ENCODE peak calls at places on chromosomes 2 and 18, in seven cellular contexts. One of them, this sample, is unnamed.

GRCh38 chr2:113142290-113142689 is 14.9 kb downstream of the IL1RN start:
- DNase-seq in CD8-positive, alpha-beta T cell: no peak
- DNase-seq in GM23248: no peak
- DNase-seq in mucosa of descending colon: no peak
- DNase-seq in upper lobe of right lung: no peak
- DNase-seq in mammary epithelial cell: no peak
- DNase-seq in ovary: no peak
- DNase-seq in this sample: no peak

GRCh38 chr2:75710220-75710576 is 517 bp downstream of the GCFC2 start:
- DNase-seq in CD8-positive, alpha-beta T cell: no peak
- DNase-seq in GM23248: no peak
- DNase-seq in mucosa of descending colon: no peak
- DNase-seq in upper lobe of right lung: no peak
- DNase-seq in mammary epithelial cell: no peak
- DNase-seq in ovary: no peak
- DNase-seq in this sample: no peak

GRCh38 chr2:72292433-72292832 is 144.8 kb upstream of the CYP26B1 start:
- DNase-seq in CD8-positive, alpha-beta T cell: no peak
- DNase-seq in GM23248: no peak
- DNase-seq in mucosa of descending colon: no peak
- DNase-seq in upper lobe of right lung: no peak
- DNase-seq in mammary epithelial cell: peak; percentile 16
- DNase-seq in ovary: no peak
- DNase-seq in this sample: no peak

GRCh38 chr2:48272199-48272598 is 257.8 kb upstream of the STON1 start:
- DNase-seq in CD8-positive, alpha-beta T cell: no peak
- DNase-seq in GM23248: no peak
- DNase-seq in mucosa of descending colon: no peak
- DNase-seq in upper lobe of right lung: no peak
- DNase-seq in mammary epithelial cell: no peak
- DNase-seq in ovary: no peak
- DNase-seq in this sample: no peak

GRCh38 chr2:181937473-181937872 is 45.9 kb downstream of the ITPRID2 start:
- DNase-seq in CD8-positive, alpha-beta T cell: no peak
- DNase-seq in GM23248: peak; percentile 37
- DNase-seq in mucosa of descending colon: peak; percentile 12
- DNase-seq in upper lobe of right lung: no peak
- DNase-seq in mammary epithelial cell: peak; percentile 11
- DNase-seq in ovary: no peak
- DNase-seq in this sample: no peak

GRCh38 chr2:229174794-229175529 is 96.1 kb downstream of the PID1 start:
- DNase-seq in CD8-positive, alpha-beta T cell: no peak
- DNase-seq in GM23248: peak; percentile 56
- DNase-seq in mucosa of descending colon: no peak
- DNase-seq in upper lobe of right lung: no peak
- DNase-seq in mammary epithelial cell: no peak
- DNase-seq in ovary: no peak
- DNase-seq in this sample: no peak

GRCh38 chr2:11562476-11562875 is 28.6 kb downstream of the GREB1 start:
- DNase-seq in CD8-positive, alpha-beta T cell: no peak
- DNase-seq in GM23248: no peak
- DNase-seq in mucosa of descending colon: no peak
- DNase-seq in upper lobe of right lung: peak; percentile 51
- DNase-seq in mammary epithelial cell: no peak
- DNase-seq in ovary: no peak
- DNase-seq in this sample: peak; percentile 34

GRCh38 chr2:16677875-16678274 is 12.2 kb upstream of the CYRIA start:
- DNase-seq in CD8-positive, alpha-beta T cell: no peak
- DNase-seq in GM23248: no peak
- DNase-seq in mucosa of descending colon: no peak
- DNase-seq in upper lobe of right lung: no peak
- DNase-seq in mammary epithelial cell: no peak
- DNase-seq in ovary: no peak
- DNase-seq in this sample: no peak

GRCh38 chr2:36707050-36707449 is 10.5 kb downstream of the VIT start:
- DNase-seq in CD8-positive, alpha-beta T cell: no peak
- DNase-seq in GM23248: peak; percentile 87
- DNase-seq in mucosa of descending colon: no peak
- DNase-seq in upper lobe of right lung: no peak
- DNase-seq in mammary epithelial cell: peak; percentile 31
- DNase-seq in ovary: no peak
- DNase-seq in this sample: no peak

GRCh38 chr2:118726821-118727220 is 120.6 kb downstream of the EN1 start:
- DNase-seq in CD8-positive, alpha-beta T cell: no peak
- DNase-seq in GM23248: no peak
- DNase-seq in mucosa of descending colon: no peak
- DNase-seq in upper lobe of right lung: no peak
- DNase-seq in mammary epithelial cell: no peak
- DNase-seq in ovary: no peak
- DNase-seq in this sample: no peak

GRCh38 chr2:222561817-222562424 is 94.0 kb downstream of the FARSB start:
- DNase-seq in CD8-positive, alpha-beta T cell: no peak
- DNase-seq in GM23248: peak; percentile 49
- DNase-seq in mucosa of descending colon: peak; percentile 82
- DNase-seq in upper lobe of right lung: no peak
- DNase-seq in mammary epithelial cell: peak; percentile 39
- DNase-seq in ovary: no peak
- DNase-seq in this sample: no peak

GRCh38 chr18:21769206-21769605 is 28.6 kb downstream of the MIB1 start:
- DNase-seq in CD8-positive, alpha-beta T cell: no peak
- DNase-seq in GM23248: peak; percentile 15
- DNase-seq in mucosa of descending colon: no peak
- DNase-seq in upper lobe of right lung: no peak
- DNase-seq in mammary epithelial cell: no peak
- DNase-seq in ovary: no peak
- DNase-seq in this sample: no peak

GRCh38 chr18:22831441-22831904 is 101.7 kb upstream of the RBBP8 start:
- DNase-seq in CD8-positive, alpha-beta T cell: no peak
- DNase-seq in GM23248: peak; percentile 87
- DNase-seq in mucosa of descending colon: peak; percentile 60
- DNase-seq in upper lobe of right lung: no peak
- DNase-seq in mammary epithelial cell: peak; percentile 87
- DNase-seq in ovary: no peak
- DNase-seq in this sample: no peak

GRCh38 chr2:182593394-182593707 is 122.7 kb upstream of the DNAJC10 start:
- DNase-seq in CD8-positive, alpha-beta T cell: no peak
- DNase-seq in GM23248: peak; percentile 91
- DNase-seq in mucosa of descending colon: no peak
- DNase-seq in upper lobe of right lung: no peak
- DNase-seq in mammary epithelial cell: peak; percentile 52
- DNase-seq in ovary: no peak
- DNase-seq in this sample: no peak

GRCh38 chr2:176562359-176563043 is 293.3 kb downstream of the MTX2 start:
- DNase-seq in CD8-positive, alpha-beta T cell: no peak
- DNase-seq in GM23248: peak; percentile 91
- DNase-seq in mucosa of descending colon: no peak
- DNase-seq in upper lobe of right lung: no peak
- DNase-seq in mammary epithelial cell: peak; percentile 52
- DNase-seq in ovary: no peak
- DNase-seq in this sample: no peak

GRCh38 chr18:34695300-34695699 is 14.8 kb upstream of the DTNA start:
- DNase-seq in CD8-positive, alpha-beta T cell: no peak
- DNase-seq in GM23248: no peak
- DNase-seq in mucosa of descending colon: no peak
- DNase-seq in upper lobe of right lung: no peak
- DNase-seq in mammary epithelial cell: peak; percentile 30
- DNase-seq in ovary: no peak
- DNase-seq in this sample: no peak

GRCh38 chr2:68716948-68717661 is 17.5 kb upstream of the ARHGAP25 start:
- DNase-seq in CD8-positive, alpha-beta T cell: no peak
- DNase-seq in GM23248: no peak
- DNase-seq in mucosa of descending colon: no peak
- DNase-seq in upper lobe of right lung: no peak
- DNase-seq in mammary epithelial cell: no peak
- DNase-seq in ovary: no peak
- DNase-seq in this sample: no peak

GRCh38 chr2:137969876-137970275 is 5.6 kb downstream of the HNMT start:
- DNase-seq in CD8-positive, alpha-beta T cell: no peak
- DNase-seq in GM23248: no peak
- DNase-seq in mucosa of descending colon: no peak
- DNase-seq in upper lobe of right lung: no peak
- DNase-seq in mammary epithelial cell: no peak
- DNase-seq in ovary: no peak
- DNase-seq in this sample: no peak

GRCh38 chr2:202034249-202035088 is 814 bp downstream of the FZD7 start:
- DNase-seq in CD8-positive, alpha-beta T cell: peak; percentile 53
- DNase-seq in GM23248: peak; percentile 83
- DNase-seq in mucosa of descending colon: peak; percentile 27
- DNase-seq in upper lobe of right lung: peak; percentile 76
- DNase-seq in mammary epithelial cell: peak; percentile 59
- DNase-seq in ovary: peak; percentile 33
- DNase-seq in this sample: peak; percentile 79

GRCh38 chr2:219308142-219309093 is 783 bp downstream of the PTPRN start:
- DNase-seq in CD8-positive, alpha-beta T cell: peak; percentile 76
- DNase-seq in GM23248: peak; percentile 82
- DNase-seq in mucosa of descending colon: peak; percentile 76
- DNase-seq in upper lobe of right lung: peak; percentile 79
- DNase-seq in mammary epithelial cell: peak; percentile 46
- DNase-seq in ovary: no peak
- DNase-seq in this sample: no peak

GRCh38 chr2:240919786-240920782 is 13.9 kb downstream of the CROCC2 start:
- DNase-seq in CD8-positive, alpha-beta T cell: peak; percentile 39
- DNase-seq in GM23248: no peak
- DNase-seq in mucosa of descending colon: no peak
- DNase-seq in upper lobe of right lung: peak; percentile 61
- DNase-seq in mammary epithelial cell: no peak
- DNase-seq in ovary: peak; percentile 6
- DNase-seq in this sample: peak; percentile 64

GRCh38 chr2:147588191-147588590 is 256.6 kb upstream of the ACVR2A start:
- DNase-seq in CD8-positive, alpha-beta T cell: no peak
- DNase-seq in GM23248: peak; percentile 90
- DNase-seq in mucosa of descending colon: no peak
- DNase-seq in upper lobe of right lung: no peak
- DNase-seq in mammary epithelial cell: peak; percentile 64
- DNase-seq in ovary: no peak
- DNase-seq in this sample: no peak

GRCh38 chr2:209619782-209620181 is 151.8 kb upstream of the UNC80 start:
- DNase-seq in CD8-positive, alpha-beta T cell: no peak
- DNase-seq in GM23248: no peak
- DNase-seq in mucosa of descending colon: peak; percentile 1
- DNase-seq in upper lobe of right lung: no peak
- DNase-seq in mammary epithelial cell: no peak
- DNase-seq in ovary: no peak
- DNase-seq in this sample: no peak

GRCh38 chr2:236988690-236989639 is 96.7 kb upstream of the COPS8 start:
- DNase-seq in CD8-positive, alpha-beta T cell: no peak
- DNase-seq in GM23248: peak; percentile 40
- DNase-seq in mucosa of descending colon: peak; percentile 28
- DNase-seq in upper lobe of right lung: peak; percentile 77
- DNase-seq in mammary epithelial cell: no peak
- DNase-seq in ovary: no peak
- DNase-seq in this sample: no peak

GRCh38 chr2:20074001-20074648 is 22.7 kb upstream of the LAPTM4A start:
- DNase-seq in CD8-positive, alpha-beta T cell: no peak
- DNase-seq in GM23248: no peak
- DNase-seq in mucosa of descending colon: no peak
- DNase-seq in upper lobe of right lung: no peak
- DNase-seq in mammary epithelial cell: no peak
- DNase-seq in ovary: no peak
- DNase-seq in this sample: no peak

GRCh38 chr18:50268022-50268747 is 1.9 kb upstream of the CFAP53 start:
- DNase-seq in CD8-positive, alpha-beta T cell: peak; percentile 84
- DNase-seq in GM23248: peak; percentile 82
- DNase-seq in mucosa of descending colon: peak; percentile 88
- DNase-seq in upper lobe of right lung: peak; percentile 92
- DNase-seq in mammary epithelial cell: no peak
- DNase-seq in ovary: peak; percentile 59
- DNase-seq in this sample: peak; percentile 94
- H3K4me3 ChIP-seq in CD8-positive, alpha-beta T cell: peak overlapping the region; percentile 52
- H3K4me3 ChIP-seq in GM23248: peak overlapping the region; percentile 70
- H3K4me3 ChIP-seq in mucosa of descending colon: no peak overlapping the region
- H3K4me3 ChIP-seq in upper lobe of right lung: peak overlapping the region; percentile 55
- H3K4me3 ChIP-seq in mammary epithelial cell: peak overlapping the region; percentile 5
- H3K4me3 ChIP-seq in ovary: peak overlapping the region; percentile 39
- H3K4me3 ChIP-seq in this sample: peak overlapping the region; percentile 64

GRCh38 chr2:85775406-85776381 is 21.9 kb downstream of the ATOH8 start:
- DNase-seq in CD8-positive, alpha-beta T cell: no peak
- DNase-seq in GM23248: no peak
- DNase-seq in mucosa of descending colon: no peak
- DNase-seq in upper lobe of right lung: no peak
- DNase-seq in mammary epithelial cell: no peak
- DNase-seq in ovary: no peak
- DNase-seq in this sample: peak; percentile 26

GRCh38 chr2:85779641-85780315 is 26.0 kb downstream of the ATOH8 start:
- DNase-seq in CD8-positive, alpha-beta T cell: no peak
- DNase-seq in GM23248: peak; percentile 40
- DNase-seq in mucosa of descending colon: no peak
- DNase-seq in upper lobe of right lung: peak; percentile 73
- DNase-seq in mammary epithelial cell: no peak
- DNase-seq in ovary: no peak
- DNase-seq in this sample: peak; percentile 55

GRCh38 chr2:85776672-85777071 is 22.9 kb downstream of the ATOH8 start:
- DNase-seq in CD8-positive, alpha-beta T cell: no peak
- DNase-seq in GM23248: no peak
- DNase-seq in mucosa of descending colon: no peak
- DNase-seq in upper lobe of right lung: no peak
- DNase-seq in mammary epithelial cell: no peak
- DNase-seq in ovary: no peak
- DNase-seq in this sample: peak; percentile 48

GRCh38 chr2:85778646-85779364 is 25.0 kb downstream of the ATOH8 start:
- DNase-seq in CD8-positive, alpha-beta T cell: no peak
- DNase-seq in GM23248: no peak
- DNase-seq in mucosa of descending colon: no peak
- DNase-seq in upper lobe of right lung: no peak
- DNase-seq in mammary epithelial cell: no peak
- DNase-seq in ovary: no peak
- DNase-seq in this sample: peak; percentile 67

GRCh38 chr2:85777441-85777861 is 23.7 kb downstream of the ATOH8 start:
- DNase-seq in CD8-positive, alpha-beta T cell: no peak
- DNase-seq in GM23248: no peak
- DNase-seq in mucosa of descending colon: no peak
- DNase-seq in upper lobe of right lung: no peak
- DNase-seq in mammary epithelial cell: no peak
- DNase-seq in ovary: peak; percentile 73
- DNase-seq in this sample: peak; percentile 42
- H3K4me1 ChIP-seq in CD8-positive, alpha-beta T cell: no peaks in the 10 kb centered on the region
- H3K4me1 ChIP-seq in GM23248: peaks cover 19% of the 10 kb centered on the region
- H3K4me1 ChIP-seq in mucosa of descending colon: peaks cover 5% of the 10 kb centered on the region
- H3K4me1 ChIP-seq in upper lobe of right lung: peaks cover 85% of the 10 kb centered on the region
- H3K4me1 ChIP-seq in mammary epithelial cell: peaks cover 6% of the 10 kb centered on the region
- H3K4me1 ChIP-seq in ovary: peaks cover 46% of the 10 kb centered on the region
- H3K4me1 ChIP-seq in this sample: peaks cover 11% of the 10 kb centered on the region

GRCh38 chr18:50558948-50559749 is 738 bp upstream of the MAPK4 start:
- DNase-seq in CD8-positive, alpha-beta T cell: no peak
- DNase-seq in GM23248: no peak
- DNase-seq in mucosa of descending colon: no peak
- DNase-seq in upper lobe of right lung: peak; percentile 58
- DNase-seq in mammary epithelial cell: no peak
- DNase-seq in ovary: peak; percentile 10
- DNase-seq in this sample: peak; percentile 74
- H3K4me3 ChIP-seq in CD8-positive, alpha-beta T cell: no peak overlapping the region
- H3K4me3 ChIP-seq in GM23248: no peak overlapping the region
- H3K4me3 ChIP-seq in mucosa of descending colon: no peak overlapping the region
- H3K4me3 ChIP-seq in upper lobe of right lung: peak overlapping the region; percentile 45
- H3K4me3 ChIP-seq in mammary epithelial cell: no peak overlapping the region
- H3K4me3 ChIP-seq in ovary: peak overlapping the region; percentile 56
- H3K4me3 ChIP-seq in this sample: no peak overlapping the region

DNA sequence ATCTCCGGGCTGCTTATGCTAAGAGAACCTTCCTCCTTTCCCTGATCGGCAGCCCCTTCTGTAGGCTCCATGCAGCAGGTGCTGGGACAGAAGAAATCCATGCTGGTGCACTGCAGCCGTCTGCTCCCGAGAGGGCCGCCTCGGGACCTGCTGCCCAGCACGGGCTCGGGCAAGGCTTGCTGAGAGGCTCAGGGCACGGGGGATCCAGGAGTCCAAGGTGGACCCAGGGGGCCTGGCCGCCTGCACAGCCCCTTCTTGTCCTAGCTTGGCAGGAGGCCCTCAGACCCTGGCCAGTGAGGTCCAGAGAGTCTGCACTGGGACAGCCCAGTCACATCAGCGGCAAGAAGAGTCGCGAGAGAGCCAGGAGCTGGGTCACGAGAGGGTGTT is 13.3 kb upstream of the DUSP2 start:
- DNase-seq in CD8-positive, alpha-beta T cell: no peak
- DNase-seq in GM23248: no peak
- DNase-seq in mucosa of descending colon: no peak
- DNase-seq in upper lobe of right lung: peak; percentile 40
- DNase-seq in mammary epithelial cell: no peak
- DNase-seq in ovary: no peak
- DNase-seq in this sample: no peak
- H3K4me1 ChIP-seq in CD8-positive, alpha-beta T cell: peaks cover 73% of the 10 kb centered on the region
- H3K4me1 ChIP-seq in GM23248: peaks cover 7% of the 10 kb centered on the region
- H3K4me1 ChIP-seq in mucosa of descending colon: no peaks in the 10 kb centered on the region
- H3K4me1 ChIP-seq in upper lobe of right lung: no peaks in the 10 kb centered on the region
- H3K4me1 ChIP-seq in mammary epithelial cell: no peaks in the 10 kb centered on the region
- H3K4me1 ChIP-seq in ovary: no peaks in the 10 kb centered on the region
- H3K4me1 ChIP-seq in this sample: no peaks in the 10 kb centered on the region

This sample was measured in kidney.